ENCODE peak calls at places on chromosome 9, in four cellular contexts. B is HepG2, R is uterus, N is transverse colon. X is an unnamed sample. For H3K36me3, the result is how much of the 10 kb centered on the place peaks cover.

GRCh38 chr9:110069326-110070248 is 138.4 kb downstream of the C9orf152 start:
- DNase-seq in N (no peak), B (no peak), R (peak), X (peak)

GRCh38 chr9:99778308-99778707 is 43.4 kb upstream of the NR4A3 start:
- DNase-seq in B (no peak), N (no peak), R (no peak), X (no peak)

GRCh38 chr9:105054488-105054887 is 126.5 kb upstream of the ABCA1 start:
- DNase-seq in R (no peak), B (peak), N (no peak), X (no peak)

GRCh38 chr9:77800924-77801551 is 152.9 kb upstream of the GNA14 start:
- DNase-seq in R (no peak), N (no peak), B (no peak), X (no peak)

GRCh38 chr9:112446518-112446917 is 40.1 kb upstream of the KIAA1958 start:
- DNase-seq in B (no peak), N (no peak), R (no peak), X (no peak)

GRCh38 chr9:137813651-137814415 is 63.7 kb upstream of the CACNA1B start:
- DNase-seq in B (no peak), R (no peak), N (no peak), X (peak)

GRCh38 chr9:110115341-110115820 is 92.6 kb downstream of the C9orf152 start:
- DNase-seq in B (no peak), R (no peak), N (no peak), X (no peak)

GRCh38 chr9:137457406-137458193 is 1.5 kb downstream of the NSMF start:
- DNase-seq in N (no peak), B (no peak), R (peak), X (peak)

GRCh38 chr9:36891341-36891811 is 142.7 kb downstream of the PAX5 start:
- DNase-seq in N (no peak), B (no peak), R (no peak), X (peak)

GRCh38 chr9:84699897-84700395 is 30.4 kb downstream of the NTRK2 start:
- DNase-seq in B (no peak), R (no peak), N (no peak), X (no peak)

GRCh38 chr9:120608421-120608820 is 28.5 kb upstream of the CDK5RAP2 start:
- DNase-seq in B (no peak), N (no peak), R (no peak), X (no peak)

GRCh38 chr9:27672730-27673129 is 99.4 kb upstream of the C9orf72 start:
- DNase-seq in N (no peak), B (no peak), R (no peak), X (no peak)

GRCh38 chr9:94861589-94862241 is 135.2 kb downstream of the AOPEP start:
- DNase-seq in B (no peak), N (no peak), R (no peak), X (no peak)

GRCh38 chr9:111298831-111299603 is 31.0 kb downstream of the OR2K2 start:
- DNase-seq in N (peak), B (peak), R (peak), X (peak)

GRCh38 chr9:89967527-89967926 is 362.7 kb downstream of the GADD45G start:
- DNase-seq in B (no peak), R (no peak), N (no peak), X (no peak)

GRCh38 chr9:93091453-93092081 is 4.5 kb upstream of the CARD19 start:
- DNase-seq in R (peak), B (peak), N (no peak), X (peak)

GRCh38 chr9:5817776-5818336 is 15.1 kb downstream of the ERMP1 start:
- DNase-seq in N (no peak), B (peak), R (no peak), X (no peak)

GRCh38 chr9:136309101-136309801 is 5.4 kb upstream of the CCDC187 start:
- DNase-seq in R (no peak), B (no peak), N (no peak), X (no peak)

GRCh38 chr9:81971727-81972126 is 16.8 kb upstream of the SPATA31D1 start:
- DNase-seq in N (no peak), B (no peak), R (no peak), X (no peak)

GRCh38 chr9:125826850-125827249 is 79.7 kb downstream of the PBX3 start:
- DNase-seq in N (no peak), R (no peak), B (no peak), X (no peak)

GRCh38 chr9:134442486-134443168 is 116.4 kb downstream of the RXRA start:
- DNase-seq in B (no peak), R (no peak), N (no peak), X (no peak)

GRCh38 chr9:131575121-131575640 is 29.9 kb downstream of the PRRT1B start:
- DNase-seq in N (no peak), R (no peak), B (no peak), X (no peak)

GRCh38 chr9:131578016-131578415 is 32.7 kb downstream of the PRRT1B start:
- DNase-seq in B (no peak), N (no peak), R (no peak), X (no peak)

GRCh38 chr9:131578778-131579504 is 33.6 kb downstream of the PRRT1B start:
- DNase-seq in B (no peak), R (no peak), N (peak), X (no peak)

GRCh38 chr9:131575946-131576853 is 30.9 kb downstream of the PRRT1B start:
- DNase-seq in R (no peak), B (no peak), N (no peak), X (no peak)

DNA sequence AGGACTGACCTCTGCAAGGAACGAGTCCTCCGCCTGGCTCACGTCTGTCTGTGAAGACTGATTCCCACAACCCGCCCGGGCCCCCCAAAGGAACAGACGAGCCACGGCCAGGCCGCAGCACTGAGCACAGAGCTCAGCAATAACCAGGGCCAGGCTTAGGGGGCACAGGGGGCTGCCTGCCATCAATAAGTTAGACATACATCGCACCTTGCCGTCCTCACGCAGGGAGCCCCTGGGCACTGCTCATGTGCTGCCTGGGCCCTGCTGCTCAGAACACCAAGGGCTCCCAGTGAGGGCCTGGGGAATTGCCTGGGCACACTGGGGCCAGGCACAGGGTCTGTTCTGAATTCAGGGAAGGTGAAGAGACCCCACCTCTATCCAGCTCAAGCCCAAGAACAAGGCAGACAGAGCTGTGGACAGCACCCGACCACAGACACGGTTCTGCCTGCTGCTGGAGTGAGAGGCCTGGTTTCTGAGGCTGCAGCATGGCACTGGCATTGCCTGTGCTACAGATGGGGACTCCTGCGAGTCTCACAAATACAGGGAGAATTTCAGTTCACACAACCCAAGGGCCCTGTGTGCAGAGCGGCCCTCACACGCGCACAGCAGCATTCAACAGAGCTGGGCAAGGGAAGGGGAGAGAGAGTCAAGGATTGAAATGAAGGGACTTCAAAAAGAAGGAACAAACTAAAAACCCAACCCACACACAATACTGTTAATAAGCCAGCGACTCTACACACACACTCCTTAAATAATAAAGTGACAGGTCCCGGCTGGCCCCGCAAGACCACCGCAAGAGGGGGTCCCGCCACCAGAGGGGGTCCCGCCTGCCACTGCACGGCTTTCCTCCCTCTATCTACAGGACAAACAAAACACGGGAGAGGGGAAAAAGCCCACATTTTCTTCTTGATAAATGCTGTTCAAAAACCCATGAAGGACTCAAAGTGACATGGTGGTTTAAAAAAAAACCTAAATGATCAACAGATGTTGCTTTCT is 32.0 kb downstream of the PRRT1B start:
- DNase-seq in R (no peak), N (no peak), B (no peak), X (no peak)
- H3K36me3 ChIP-seq in R (under half), N (under half), B (under half), X (half or more)

GRCh38 chr9:2260401-2261306 is 245.5 kb downstream of the SMARCA2 start:
- DNase-seq in R (no peak), B (no peak), N (no peak), X (no peak)

GRCh38 chr9:2253814-2254550 is 238.8 kb downstream of the SMARCA2 start:
- DNase-seq in B (no peak), N (no peak), R (no peak), X (no peak)

GRCh38 chr9:2257530-2257929 is 242.4 kb downstream of the SMARCA2 start:
- DNase-seq in B (no peak), N (no peak), R (no peak), X (no peak)

DNA sequence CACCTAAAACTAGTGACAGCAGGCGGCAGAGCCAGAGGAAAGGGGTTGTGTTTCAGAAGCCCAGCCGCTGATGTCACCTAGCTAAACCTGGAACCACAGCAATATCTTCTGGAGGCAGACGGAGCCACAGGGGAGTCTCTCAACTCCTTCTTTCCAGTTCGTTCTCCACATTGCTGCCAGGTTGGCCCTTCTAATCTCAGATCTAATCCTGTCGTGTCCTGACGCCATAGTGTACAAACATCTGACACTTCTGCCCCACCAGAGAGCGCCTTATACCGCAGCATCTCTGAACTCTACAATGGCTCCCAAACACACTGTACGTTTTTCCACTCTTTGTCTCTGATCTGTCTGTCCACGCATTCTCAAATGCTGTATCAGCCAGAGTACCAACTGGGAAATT is 240.0 kb downstream of the SMARCA2 start:
- DNase-seq in R (no peak), B (peak), N (no peak), X (no peak)
- TF ChIP-seq CTCF in R (no peak), B (peak), N (no peak), X (no peak)

GRCh38 chr9:129570450-129571297 is 50.2 kb downstream of the C9orf50 start:
- DNase-seq in N (peak), R (peak), B (peak), X (no peak)
- TF ChIP-seq POLR2A in N (no peak), R (no peak), B (no peak), X (no peak)

DNA sequence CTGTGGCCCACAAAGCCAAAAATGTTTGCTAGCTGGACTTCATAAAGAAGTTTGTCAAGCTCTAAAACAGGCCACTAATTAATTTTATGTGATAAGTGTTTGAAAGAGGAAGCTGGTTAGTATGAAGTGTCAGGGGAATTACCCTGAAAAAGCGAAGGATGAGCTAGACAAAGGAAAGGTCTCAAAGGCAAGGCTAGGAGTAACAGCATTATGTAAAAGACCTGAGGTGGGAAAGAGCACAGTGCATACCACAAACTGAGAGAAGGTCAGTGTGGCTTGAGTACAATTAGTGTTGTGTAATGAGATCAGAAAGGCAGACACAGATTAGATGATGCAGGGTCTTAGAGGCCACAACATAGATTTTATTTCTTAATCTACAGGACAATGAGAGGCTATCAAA is 29.6 kb downstream of the RC3H2 start:
- DNase-seq in N (no peak), B (no peak), R (no peak), X (no peak)
- H3K36me3 ChIP-seq in N (half or more), B (under half), R (under half), X (half or more)

DNA sequence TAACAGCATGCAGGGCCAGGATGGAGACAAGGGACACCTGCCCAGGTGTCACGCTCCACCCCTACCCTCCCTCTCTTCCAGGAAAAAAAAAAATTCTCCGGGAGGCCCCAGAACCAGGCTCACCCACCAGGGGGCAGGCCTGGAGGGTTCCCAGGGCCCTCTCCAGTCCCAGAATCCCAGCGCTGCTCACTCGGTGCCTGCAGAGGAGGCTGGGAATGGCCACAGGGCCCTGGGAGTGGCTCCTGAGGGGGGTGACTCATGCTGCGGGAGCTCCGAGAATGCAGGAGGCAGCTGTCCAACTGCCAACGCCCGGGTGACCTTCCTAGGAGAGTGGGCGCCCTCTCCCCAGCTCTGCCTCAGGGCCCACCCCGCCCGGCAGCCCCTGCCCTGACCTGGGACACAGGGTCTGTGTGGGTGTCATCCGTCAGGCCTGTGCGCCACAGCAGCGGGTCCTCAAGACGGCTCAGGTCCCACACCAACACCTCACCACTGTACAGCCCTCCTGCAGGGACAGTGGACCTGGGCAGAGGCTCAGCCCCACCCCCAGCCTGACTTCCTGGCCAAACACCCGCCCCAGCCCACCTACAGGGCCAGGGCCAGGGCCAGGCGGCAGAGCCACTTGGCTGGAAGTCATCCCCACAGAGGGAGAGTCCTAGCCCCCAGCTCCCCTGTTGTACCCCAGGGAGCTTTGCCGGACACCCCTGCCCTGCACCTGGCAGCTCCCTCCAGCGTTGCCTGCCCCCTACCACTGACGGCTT is 21.2 kb downstream of the DYNC2I2 start:
- DNase-seq in B (peak), N (peak), R (peak), X (peak)
- TF ChIP-seq CTCF in B (peak), N (peak), R (peak), X (peak)

GRCh38 chr9:35161713-35162604 is at the start of gene UNC13B:
- DNase-seq in R (peak), B (peak), N (peak), X (peak)
- TF ChIP-seq POLR2A in R (peak), B (peak), N (peak), X (no peak)

GRCh38 chr9:130583271-130583670 is 3.9 kb downstream of the FUBP3 start:
- DNase-seq in R (no peak), N (no peak), B (no peak), X (no peak)

GRCh38 chr9:130590305-130590704 is 10.9 kb downstream of the FUBP3 start:
- DNase-seq in N (no peak), R (no peak), B (peak), X (no peak)

GRCh38 chr9:130593020-130593419 is 13.6 kb downstream of the FUBP3 start:
- DNase-seq in N (no peak), R (no peak), B (no peak), X (no peak)

GRCh38 chr9:130588416-130588815 is 9.0 kb downstream of the FUBP3 start:
- DNase-seq in R (no peak), N (no peak), B (no peak), X (no peak)

DNA sequence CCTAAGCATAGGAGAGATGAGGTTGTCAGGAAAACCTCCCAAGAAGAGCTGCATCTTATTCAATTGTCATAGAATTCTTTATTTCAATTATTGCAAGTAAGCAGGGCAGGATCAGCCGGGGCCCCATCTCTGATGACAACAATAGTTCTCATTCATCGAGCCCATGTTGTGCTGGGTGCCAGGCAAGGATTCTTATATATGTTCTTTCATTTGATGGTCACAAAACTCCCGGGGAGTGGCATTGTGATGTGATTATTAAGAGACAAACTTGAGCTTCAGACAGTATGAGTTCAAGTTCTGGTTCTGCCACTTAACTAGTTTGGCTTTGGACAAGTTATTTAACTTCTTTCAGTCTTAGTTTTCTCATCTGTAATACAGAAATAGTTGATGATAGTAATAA is 8.5 kb downstream of the FUBP3 start:
- DNase-seq in N (no peak), R (no peak), B (no peak), X (no peak)
- H3K36me3 ChIP-seq in N (under half), R (under half), B (under half), X (under half)

GRCh38 chr9:68416891-68417570 is 60.6 kb downstream of the PGM5 start:
- DNase-seq in B (no peak), R (no peak), N (no peak), X (no peak)
- TF ChIP-seq CTCF in B (peak), R (no peak), N (peak), X (no peak)

X was measured in suprapubic skin.